ENCODE peak calls at places on chromosomes 11 and 22, in ten cellular contexts. C, A, S, F, I, T, L, J, K and B are unnamed samples.

GRCh38 chr11:22640862-22641261 is 15.2 kb upstream of the FANCF start:
- DNase-seq in L (no peak), C (no peak), A (no peak), I (no peak), K (no peak), J (no peak), S (peak), F (no peak), T (no peak), B (no peak)

GRCh38 chr11:32262367-32262766 is 171.5 kb downstream of the RCN1 start:
- DNase-seq in L (no peak), I (no peak), T (no peak), C (no peak), J (no peak), A (no peak), K (no peak), F (no peak), S (no peak), B (no peak)

GRCh38 chr11:47714554-47715081 is 551 bp downstream of the AGBL2 start:
- DNase-seq in A (no peak), L (peak), F (peak), J (no peak), K (no peak), S (peak), T (no peak), I (no peak), C (no peak), B (peak)

GRCh38 chr11:115488945-115489344 is 15.3 kb downstream of the CADM1 start:
- DNase-seq in S (no peak), F (peak), J (no peak), K (peak), A (no peak), T (no peak), C (peak), I (no peak), L (no peak), B (no peak)

GRCh38 chr11:67572305-67572704 is 11.3 kb upstream of the GSTP1 start:
- DNase-seq in C (no peak), S (no peak), K (no peak), A (no peak), L (no peak), J (no peak), I (no peak), T (no peak), F (no peak), B (no peak)

GRCh38 chr11:76783294-76783900 is at the start of gene TSKU:
- DNase-seq in L (no peak), I (no peak), J (no peak), T (no peak), F (peak), K (no peak), C (no peak), A (no peak), S (no peak), B (peak)

GRCh38 chr11:110711448-110711775 is 825 bp downstream of the ARHGAP20 start:
- DNase-seq in F (no peak), C (no peak), I (no peak), S (no peak), L (no peak), K (no peak), J (no peak), A (no peak), T (no peak), B (no peak)

GRCh38 chr11:45333506-45333971 is 47.4 kb upstream of the SYT13 start:
- DNase-seq in F (no peak), J (no peak), T (no peak), S (peak), L (no peak), C (no peak), I (no peak), K (no peak), A (peak), B (no peak)

GRCh38 chr22:21082248-21082647 is 36.5 kb downstream of the LRRC74B start:
- DNase-seq in L (no peak), S (no peak), C (no peak), A (no peak), F (peak), J (peak), I (no peak), T (no peak), K (no peak), B (no peak)

GRCh38 chr22:41766476-41766875 is 34.0 kb upstream of the CCDC134 start:
- DNase-seq in F (no peak), C (no peak), S (no peak), K (no peak), A (no peak), T (no peak), I (no peak), L (no peak), J (no peak), B (no peak)

GRCh38 chr22:41757507-41757906 is 43.0 kb upstream of the CCDC134 start:
- DNase-seq in L (no peak), T (no peak), K (no peak), S (no peak), J (no peak), I (peak), A (no peak), C (no peak), F (no peak), B (no peak)

GRCh38 chr22:41768420-41768819 is 32.1 kb upstream of the CCDC134 start:
- DNase-seq in S (no peak), K (no peak), J (peak), I (peak), F (peak), T (no peak), C (peak), A (no peak), L (no peak), B (no peak)

GRCh38 chr22:41758231-41758630 is 42.2 kb upstream of the CCDC134 start:
- DNase-seq in K (no peak), L (no peak), C (no peak), A (no peak), T (no peak), J (no peak), F (no peak), S (no peak), I (no peak), B (no peak)

DNA sequence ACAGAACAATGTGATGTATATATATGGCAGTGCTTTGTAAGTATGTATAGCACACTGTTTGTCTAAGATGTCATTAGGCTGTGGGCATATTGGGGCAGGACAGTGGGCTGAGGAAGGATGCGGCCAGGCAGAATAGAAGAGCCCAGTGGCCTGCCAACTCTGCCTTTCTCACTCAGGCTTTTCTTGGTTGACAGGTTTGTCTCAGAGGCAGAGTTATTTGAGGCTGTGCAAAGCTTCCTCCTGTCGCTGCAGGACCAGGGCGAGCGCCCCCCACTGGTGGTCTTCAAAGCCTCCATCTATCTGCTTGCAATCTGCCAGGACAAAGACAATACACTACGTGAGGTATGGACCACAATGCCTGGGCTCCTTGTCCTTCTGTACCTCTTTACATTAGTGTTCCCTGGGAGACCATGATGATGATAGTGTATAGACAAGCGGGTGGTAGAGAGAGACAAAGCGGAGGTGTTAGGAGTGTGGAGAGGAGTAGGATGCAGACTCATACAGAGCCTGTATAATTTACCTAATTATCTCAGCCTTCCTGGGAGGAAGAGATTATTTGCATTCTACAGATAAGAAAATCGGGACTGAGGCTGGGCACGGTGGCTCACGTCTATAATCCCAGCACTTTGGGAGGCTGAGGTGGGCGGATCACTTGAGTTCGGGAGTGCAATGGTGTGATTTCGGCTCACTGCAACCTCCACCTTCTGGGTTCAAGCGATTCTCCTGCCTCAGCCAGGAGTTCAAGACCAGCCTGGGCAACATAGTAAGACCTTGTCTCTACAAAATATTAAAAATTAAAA is 37.3 kb upstream of the CCDC134 start:
- DNase-seq in L (no peak), C (no peak), K (no peak), I (no peak), F (peak), T (no peak), S (peak), A (peak), J (peak), B (no peak)
- TF ChIP-seq CTCF in L (no peak), C (peak), K (peak), I (peak), F (peak), T (no peak), S (peak), A (peak), J (peak), B (peak)

DNA sequence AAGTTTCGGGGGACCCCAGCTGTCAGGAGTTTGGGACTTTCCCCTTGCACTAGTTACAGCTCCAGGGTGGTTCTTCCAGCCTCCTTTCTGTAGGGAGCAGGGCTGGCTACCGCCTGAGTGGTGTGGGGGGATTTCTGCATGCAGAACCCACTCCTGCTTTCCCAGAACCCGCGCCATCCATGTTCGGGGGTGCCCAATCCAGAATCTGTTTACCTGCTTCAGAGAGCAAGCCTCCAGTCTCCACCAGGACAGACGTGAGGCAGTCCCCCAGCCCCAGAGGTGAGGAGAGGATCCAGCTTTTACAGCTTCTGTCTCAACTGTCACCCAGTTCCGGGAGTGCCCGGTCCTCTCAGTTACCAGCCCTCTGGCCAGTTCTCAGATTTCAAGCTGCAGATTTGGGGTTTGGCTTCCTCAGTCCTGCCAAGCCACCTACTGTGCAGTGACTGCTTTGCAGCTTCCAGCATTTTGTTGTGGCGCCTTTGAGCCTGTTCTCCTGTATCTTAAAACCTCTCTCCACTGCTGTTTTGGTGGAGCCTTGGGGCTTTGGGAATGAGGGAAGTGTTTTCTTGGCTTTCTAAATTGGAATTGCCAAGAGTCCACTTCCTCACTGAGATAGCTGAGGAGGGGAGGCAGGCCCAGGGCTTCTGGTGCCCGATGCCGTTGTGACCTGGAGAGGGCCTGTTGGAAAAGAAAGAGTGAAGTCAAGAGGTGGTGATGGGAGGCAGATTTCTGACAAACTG is 513.2 kb downstream of the TBC1D22A start:
- DNase-seq in J (peak), L (no peak), F (no peak), I (no peak), K (no peak), T (no peak), C (no peak), A (no peak), S (no peak), B (peak)
- TF ChIP-seq CTCF in J (peak), L (no peak), F (no peak), I (no peak), K (peak), T (no peak), C (no peak), A (no peak), S (no peak), B (peak)

GRCh38 chr11:8090756-8091155 is 9.7 kb downstream of the TUB start:
- DNase-seq in C (no peak), J (peak), L (peak), A (peak), T (no peak), F (no peak), S (peak), I (no peak), K (no peak), B (no peak)
- TF ChIP-seq CTCF in C (peak), J (peak), L (peak), A (peak), T (peak), F (peak), S (peak), I (no peak), K (peak), B (peak)

DNA sequence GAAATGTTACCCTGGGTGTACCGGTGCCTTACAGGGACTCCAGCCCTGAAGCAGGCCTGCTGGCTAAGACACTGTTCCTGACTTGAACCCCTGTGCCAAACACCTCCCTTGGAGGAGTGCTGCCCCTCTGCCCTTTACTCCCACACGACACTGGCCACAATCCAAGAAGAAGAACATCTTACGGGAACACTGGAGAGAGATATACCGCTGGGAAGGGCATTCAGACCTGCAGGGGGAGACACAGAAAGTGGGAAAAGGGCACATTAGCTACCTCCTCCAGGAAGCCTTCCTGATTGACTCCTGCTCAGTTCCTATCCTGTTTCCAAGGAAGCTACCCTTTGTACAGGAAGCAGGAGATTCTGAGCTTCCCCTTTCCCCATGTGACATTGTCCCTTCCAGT is 18.7 kb downstream of the TMPRSS13 start:
- DNase-seq in J (no peak), I (peak), L (peak), C (no peak), A (no peak), T (no peak), S (peak), K (no peak), F (no peak), B (no peak)
- TF ChIP-seq CTCF in J (no peak), I (no peak), L (no peak), C (no peak), A (peak), T (no peak), S (peak), K (no peak), F (no peak), B (no peak)

GRCh38 chr22:40679964-40680818 is 907 bp downstream of the MCHR1 start:
- DNase-seq in I (no peak), C (no peak), F (no peak), A (no peak), S (peak), K (no peak), J (no peak), L (no peak), T (no peak), B (no peak)
- TF ChIP-seq CTCF in I (no peak), C (peak), F (no peak), A (peak), S (peak), K (peak), J (no peak), L (no peak), T (no peak), B (no peak)

GRCh38 chr22:34055525-34056200 is 135.4 kb upstream of the LARGE1 start:
- DNase-seq in T (no peak), K (no peak), S (peak), L (no peak), F (peak), I (no peak), C (no peak), J (no peak), A (no peak), B (no peak)
- TF ChIP-seq CTCF in T (no peak), K (no peak), S (peak), L (no peak), F (no peak), I (no peak), C (no peak), J (no peak), A (no peak), B (no peak)